ENCODE peak calls at places on chromosome 9, in five cellular contexts. M is vagina, Z is ovary, L is uterus, I is PC-3. U is an unnamed sample.

GRCh38 chr9:96040591-96041461 is 165.3 kb downstream of the ERCC6L2 start:
- DNase-seq in I (peak), Z (no peak), M (no peak), L (no peak), U (no peak)

GRCh38 chr9:134879664-134880483 is 736 bp upstream of the FCN2 start:
- DNase-seq in L (no peak), I (no peak), M (no peak), Z (no peak), U (no peak)

GRCh38 chr9:135087489-135087791 is at the start of gene OLFM1:
- DNase-seq in Z (peak), M (no peak), I (peak), L (peak), U (peak)

GRCh38 chr9:124502711-124503702 is 4.2 kb downstream of the NR5A1 start:
- DNase-seq in I (no peak), M (no peak), Z (no peak), L (no peak), U (no peak)

GRCh38 chr9:134689320-134690181 is 47.9 kb downstream of the COL5A1 start:
- DNase-seq in M (no peak), L (peak), Z (peak), I (peak), U (peak)

GRCh38 chr9:136720251-136720886 is 8.0 kb downstream of the DIPK1B start:
- DNase-seq in Z (peak), L (peak), I (no peak), M (no peak), U (no peak)

GRCh38 chr9:78973906-78974305 is 597.9 kb upstream of the TLE4 start:
- DNase-seq in I (peak), M (no peak), Z (no peak), L (no peak), U (peak)

GRCh38 chr9:29212590-29213373 is 1639.5 kb upstream of the C9orf72 start:
- DNase-seq in I (peak), L (peak), Z (no peak), M (no peak), U (peak)

GRCh38 chr9:131382850-131383729 is 10.8 kb upstream of the PRRC2B start:
- DNase-seq in L (peak), Z (peak), M (no peak), I (peak), U (peak)

GRCh38 chr9:34187891-34188240 is 9.0 kb downstream of the UBAP1 start:
- DNase-seq in M (no peak), L (no peak), Z (no peak), I (no peak), U (no peak)

GRCh38 chr9:34185778-34186551 is 7.1 kb downstream of the UBAP1 start:
- DNase-seq in I (peak), M (no peak), L (peak), Z (peak), U (peak)

GRCh38 chr9:34195143-34195542 is 16.3 kb downstream of the UBAP1 start:
- DNase-seq in Z (no peak), M (no peak), I (no peak), L (no peak), U (no peak)

GRCh38 chr9:34190996-34191892 is 12.4 kb downstream of the UBAP1 start:
- DNase-seq in L (no peak), I (peak), M (no peak), Z (no peak), U (no peak)
- TF ChIP-seq CTCF in L (no peak), I (peak), M (no peak), Z (no peak), U (peak)

GRCh38 chr9:14911046-14911445 is 818 bp upstream of the FREM1 start:
- DNase-seq in L (no peak), Z (no peak), I (no peak), M (no peak), U (no peak)

GRCh38 chr9:14912849-14913248 is 2.6 kb upstream of the FREM1 start:
- DNase-seq in L (no peak), M (no peak), Z (no peak), I (no peak), U (no peak)

GRCh38 chr9:14909631-14910177 is 524 bp downstream of the FREM1 start:
- DNase-seq in M (no peak), L (no peak), Z (no peak), I (peak), U (no peak)

GRCh38 chr9:14908221-14909206 is 1.7 kb downstream of the FREM1 start:
- DNase-seq in Z (no peak), L (no peak), I (no peak), M (no peak), U (no peak)

GRCh38 chr9:14910178-14910805 is at the start of gene FREM1:
- DNase-seq in Z (peak), M (no peak), I (no peak), L (peak), U (no peak)
- H3K27ac ChIP-seq in Z (no peak), M (peak), I (no peak), L (peak), U (no peak)

GRCh38 chr9:21081451-21081850 is 3.7 kb upstream of the IFNB1 start:
- DNase-seq in M (no peak), I (no peak), Z (no peak), L (no peak), U (no peak)

GRCh38 chr9:21084242-21084850 is 6.6 kb upstream of the IFNB1 start:
- DNase-seq in Z (no peak), L (no peak), M (no peak), I (no peak), U (no peak)

GRCh38 chr9:21081999-21082398 is 4.3 kb upstream of the IFNB1 start:
- DNase-seq in I (no peak), M (no peak), L (no peak), Z (no peak), U (no peak)

GRCh38 chr9:21082671-21083070 is 4.9 kb upstream of the IFNB1 start:
- DNase-seq in M (no peak), Z (no peak), L (no peak), I (no peak), U (no peak)

DNA sequence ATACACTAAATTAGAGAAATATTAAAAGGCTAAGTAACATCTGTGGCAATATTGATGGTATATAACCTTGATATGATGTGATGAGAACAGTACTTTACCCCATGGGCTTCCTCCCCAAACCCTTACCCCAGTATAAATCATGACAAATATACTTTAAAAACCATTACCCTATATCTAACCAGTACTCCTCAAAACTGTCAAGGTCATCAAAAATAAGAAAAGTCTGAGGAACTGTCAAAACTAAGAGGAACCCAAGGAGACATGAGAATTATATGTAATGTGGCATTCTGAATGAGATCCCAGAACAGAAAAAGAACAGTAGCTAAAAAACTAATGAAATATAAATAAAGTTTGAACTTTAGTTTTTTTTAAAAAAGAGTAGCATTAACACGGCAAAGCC is 7.3 kb upstream of the IFNB1 start:
- DNase-seq in I (no peak), M (no peak), Z (no peak), L (no peak), U (no peak)
- TF ChIP-seq CTCF in I (no peak), M (no peak), Z (no peak), L (no peak), U (no peak)

GRCh38 chr9:19998823-19999455 is 210.1 kb upstream of the SLC24A2 start:
- DNase-seq in I (peak), L (no peak), M (no peak), Z (no peak), U (peak)
- H3K27ac ChIP-seq in I (peak), L (no peak), M (no peak), Z (no peak), U (no peak)

GRCh38 chr9:14661421-14662059 is 31.7 kb downstream of the ZDHHC21 start:
- DNase-seq in L (no peak), Z (no peak), M (no peak), I (peak), U (no peak)
- TF ChIP-seq CTCF in L (peak), Z (no peak), M (no peak), I (peak), U (peak)

DNA sequence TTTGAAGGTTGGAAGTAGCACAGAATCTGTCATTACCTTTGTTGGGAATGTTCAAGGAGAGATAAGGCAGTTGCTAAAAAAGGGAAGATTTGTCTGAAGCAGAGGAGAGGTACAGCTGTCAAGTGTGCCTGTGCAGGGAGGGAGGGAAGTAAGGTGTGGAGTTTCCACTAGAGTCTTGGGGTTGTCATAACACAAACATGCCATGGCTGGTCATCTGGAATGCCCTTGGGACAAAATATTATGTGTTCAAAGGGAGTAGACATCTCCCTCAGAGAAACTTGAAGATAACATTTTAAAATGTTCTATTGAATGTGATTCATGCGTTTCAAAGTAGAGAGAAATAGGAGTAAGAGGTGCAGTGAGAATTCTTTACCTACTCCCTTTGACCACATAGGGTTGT is 95.0 kb downstream of the MUSK start:
- DNase-seq in I (no peak), Z (no peak), L (no peak), M (no peak), U (no peak)
- H3K27ac ChIP-seq in I (no peak), Z (no peak), L (no peak), M (no peak), U (no peak)

U was measured in RWPE1.